ENCODE peak calls at places on chromosomes 11 and 22, in seven cellular contexts. Q, E, X, I, Z, K and O are unnamed samples.
A peak's percentile ranks its signal among the peaks of the same experiment; 100 is the strongest.

GRCh38 chr22:42874010-42874409 is 16.9 kb upstream of the ARFGAP3 start:
- DNase-seq in Q (no peak), E (no peak), X (no peak), I (no peak), Z (no peak), K (no peak), O (no peak)

GRCh38 chr11:44709966-44710365 is 16.8 kb upstream of the TSPAN18 start:
- DNase-seq in Q (no peak), E (no peak), X (no peak), I (no peak), Z (peak; percentile 27), K (peak; percentile 42), O (no peak)

GRCh38 chr11:60871378-60872061 is 4.2 kb downstream of the ZP1 start:
- DNase-seq in Q (no peak), E (no peak), X (no peak), I (no peak), Z (peak; percentile 42), K (no peak), O (no peak)

GRCh38 chr22:33300165-33300564 is 242.0 kb upstream of the SYN3 start:
- DNase-seq in Q (no peak), E (no peak), X (no peak), I (no peak), Z (no peak), K (no peak), O (no peak)

GRCh38 chr11:40203606-40204005 is 1255.8 kb downstream of the LRRC4C start:
- DNase-seq in Q (no peak), E (no peak), X (no peak), I (no peak), Z (no peak), K (no peak), O (no peak)

GRCh38 chr22:45686004-45686403 is 14.4 kb downstream of the ATXN10 start:
- DNase-seq in Q (no peak), E (no peak), X (no peak), I (no peak), Z (peak; percentile 78), K (no peak), O (no peak)

GRCh38 chr22:16915711-16916110 is 90.5 kb upstream of the XKR3 start:
- DNase-seq in Q (no peak), E (no peak), X (no peak), I (no peak), Z (no peak), K (no peak), O (no peak)

GRCh38 chr11:104547996-104548661 is 350.1 kb downstream of the CASP12 start:
- DNase-seq in Q (no peak), E (no peak), X (no peak), I (no peak), Z (peak; percentile 63), K (no peak), O (peak; percentile 84)

GRCh38 chr11:94885133-94885532 is 88.2 kb downstream of the CWC15 start:
- DNase-seq in Q (no peak), E (peak; percentile 49), X (no peak), I (no peak), Z (no peak), K (no peak), O (peak; percentile 80)

GRCh38 chr11:43842021-43842420 is 38.6 kb upstream of the ALKBH3 start:
- DNase-seq in Q (no peak), E (no peak), X (no peak), I (no peak), Z (no peak), K (no peak), O (no peak)

GRCh38 chr11:107563702-107564101 is 1.8 kb downstream of the ALKBH8 start:
- DNase-seq in Q (peak; percentile 18), E (peak; percentile 29), X (peak; percentile 9), I (peak; percentile 35), Z (peak; percentile 66), K (no peak), O (peak; percentile 62)

GRCh38 chr22:50169774-50170341 is 673 bp upstream of the PANX2 start:
- DNase-seq in Q (no peak), E (no peak), X (no peak), I (no peak), Z (no peak), K (no peak), O (peak; percentile 32)

GRCh38 chr11:503179-503981 is 3.7 kb downstream of the RNH1 start:
- DNase-seq in Q (no peak), E (peak; percentile 23), X (no peak), I (peak; percentile 47), Z (peak; percentile 19), K (peak; percentile 90), O (no peak)

GRCh38 chr11:98531576-98531975 is 489.2 kb upstream of the CNTN5 start:
- DNase-seq in Q (no peak), E (no peak), X (no peak), I (no peak), Z (no peak), K (no peak), O (peak; percentile 72)

GRCh38 chr11:12056112-12056511 is 47.7 kb upstream of the DKK3 start:
- DNase-seq in Q (no peak), E (no peak), X (no peak), I (no peak), Z (no peak), K (no peak), O (no peak)

GRCh38 chr11:66700742-66701141 is 23.1 kb upstream of the RBM4B start:
- DNase-seq in Q (no peak), E (no peak), X (no peak), I (no peak), Z (no peak), K (no peak), O (no peak)

GRCh38 chr11:68150029-68150428 is 28.8 kb upstream of the CHKA start:
- DNase-seq in Q (peak; percentile 48), E (peak; percentile 45), X (no peak), I (no peak), Z (peak; percentile 57), K (no peak), O (peak; percentile 69)

GRCh38 chr22:19121631-19122142 is 525 bp downstream of the DGCR2 start:
- DNase-seq in Q (peak; percentile 48), E (peak; percentile 25), X (no peak), I (peak; percentile 59), Z (peak; percentile 7), K (no peak), O (peak; percentile 49)

GRCh38 chr11:63240791-63241379 is 2.5 kb downstream of the SLC22A25 start:
- DNase-seq in Q (no peak), E (no peak), X (no peak), I (no peak), Z (no peak), K (no peak), O (peak; percentile 71)
- TF ChIP-seq CTCF in Q (no peak), E (no peak), X (no peak), I (no peak), Z (no peak), K (no peak), O (no peak)

DNA sequence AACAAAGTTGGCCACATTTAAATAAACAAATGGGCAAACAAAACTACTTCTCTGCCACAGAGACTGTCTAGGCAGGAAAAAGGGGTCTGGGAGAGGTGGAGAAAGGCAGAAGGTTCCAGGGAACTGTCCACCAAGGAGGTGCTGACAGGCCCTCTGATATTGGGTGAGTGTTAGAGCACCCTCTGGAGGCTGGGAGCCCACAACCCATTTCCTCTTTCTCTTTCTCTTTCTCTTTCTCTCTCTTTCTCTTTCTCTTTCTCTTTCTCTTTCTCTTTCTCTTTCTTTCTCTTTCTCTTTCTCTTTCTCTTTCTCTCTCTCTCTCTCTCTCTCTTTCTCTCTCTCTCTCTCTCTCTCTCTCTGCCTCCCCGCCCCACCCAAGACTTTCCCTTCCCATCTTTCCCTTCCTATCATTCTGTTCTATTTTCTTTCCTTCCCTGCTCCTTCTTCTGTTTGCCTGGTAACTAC is 912.8 kb downstream of the DLG2 start:
- DNase-seq in Q (peak; percentile 79), E (peak; percentile 15), X (no peak), I (peak; percentile 76), Z (peak; percentile 6), K (no peak), O (peak; percentile 69)
- TF ChIP-seq CTCF in Q (no peak), E (peak; percentile 29), X (no peak), I (peak; percentile 35), Z (peak; percentile 36), K (peak; percentile 43), O (peak; percentile 68)

DNA sequence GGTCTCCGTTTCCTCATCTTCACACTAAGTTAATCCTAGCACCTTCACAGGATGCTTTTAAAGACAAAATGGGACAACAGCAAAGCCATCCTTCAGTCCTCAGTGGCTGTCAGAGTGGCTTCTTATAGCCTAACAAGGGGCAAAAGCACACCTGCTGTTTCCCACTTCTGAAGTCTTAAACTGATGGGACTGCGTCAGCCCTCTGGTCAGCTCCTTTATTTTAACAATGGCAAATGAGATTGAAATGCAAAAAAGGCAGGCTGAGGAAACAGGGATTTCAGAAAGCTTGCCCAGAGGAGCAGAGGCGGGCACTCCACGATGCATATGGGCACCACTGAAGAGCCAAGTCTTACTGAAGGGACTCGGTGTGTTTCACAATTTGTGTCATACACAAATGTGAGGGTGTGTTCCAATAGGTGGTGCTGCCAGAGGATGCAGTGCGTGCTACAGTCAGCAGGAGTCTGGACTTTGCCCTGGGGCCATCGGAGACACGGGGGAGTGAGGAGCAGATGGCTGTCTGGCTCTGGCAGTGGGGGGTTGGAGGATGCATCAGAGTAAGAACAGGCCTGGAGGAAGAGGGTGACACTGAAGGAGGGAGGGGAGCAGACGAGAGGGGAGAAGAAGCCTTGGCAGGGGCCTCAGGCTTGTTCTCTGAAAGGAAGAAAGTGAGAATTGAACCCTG is 47.3 kb downstream of the TENM4 start:
- DNase-seq in Q (no peak), E (no peak), X (no peak), I (no peak), Z (no peak), K (no peak), O (peak; percentile 33)
- TF ChIP-seq CTCF in Q (no peak), E (no peak), X (no peak), I (no peak), Z (no peak), K (no peak), O (peak; percentile 3)

GRCh38 chr11:122812612-122813011 is 25.7 kb upstream of the CRTAM start:
- DNase-seq in Q (no peak), E (no peak), X (no peak), I (no peak), Z (no peak), K (no peak), O (no peak)

GRCh38 chr11:122816701-122817100 is 21.6 kb upstream of the CRTAM start:
- DNase-seq in Q (no peak), E (no peak), X (no peak), I (no peak), Z (no peak), K (no peak), O (peak; percentile 8)

GRCh38 chr11:122813176-122813917 is 25.0 kb upstream of the CRTAM start:
- DNase-seq in Q (no peak), E (no peak), X (no peak), I (no peak), Z (no peak), K (no peak), O (no peak)

GRCh38 chr11:122815900-122816299 is 22.4 kb upstream of the CRTAM start:
- DNase-seq in Q (no peak), E (no peak), X (no peak), I (no peak), Z (no peak), K (no peak), O (no peak)

GRCh38 chr11:122814401-122814800 is 23.9 kb upstream of the CRTAM start:
- DNase-seq in Q (no peak), E (no peak), X (no peak), I (no peak), Z (no peak), K (no peak), O (peak; percentile 11)
- TF ChIP-seq CTCF in Q (no peak), E (no peak), X (no peak), I (no peak), Z (no peak), K (no peak), O (peak; percentile 33)

GRCh38 chr11:91220476-91221202 is 997.8 kb upstream of the CHORDC1 start:
- DNase-seq in Q (no peak), E (peak; percentile 29), X (no peak), I (no peak), Z (peak; percentile 42), K (no peak), O (peak; percentile 95)
- TF ChIP-seq CTCF in Q (no peak), E (no peak), X (no peak), I (no peak), Z (no peak), K (no peak), O (no peak)